ENCODE peak calls at places on chromosomes 3 and 15, in eight cellular contexts. Q, U, P, E, Z, K, F and H are unnamed samples. For H3K27me3, the result is how much of the 10 kb centered on the place peaks cover.

GRCh38 chr3:140276698-140277097 is 341.7 kb downstream of the CLSTN2 start:
- DNase-seq in P (no peak), Z (peak), F (no peak), E (peak), Q (peak), K (no peak), U (no peak), H (peak)

GRCh38 chr3:58171126-58171525 is 39.6 kb downstream of the DNASE1L3 start:
- DNase-seq in U (no peak), Z (no peak), Q (no peak), K (no peak), E (no peak), F (no peak), P (no peak), H (no peak)

GRCh38 chr3:177451940-177452484 is 254.7 kb upstream of the TBL1XR1 start:
- DNase-seq in U (no peak), F (no peak), Q (peak), E (no peak), K (no peak), Z (peak), P (no peak), H (no peak)

GRCh38 chr3:127544806-127545545 is 45.6 kb downstream of the TPRA1 start:
- DNase-seq in E (no peak), Z (no peak), F (no peak), U (no peak), P (no peak), K (no peak), Q (no peak), H (no peak)

GRCh38 chr3:44772099-44772442 is 10.5 kb downstream of the KIF15 start:
- DNase-seq in K (no peak), E (no peak), P (no peak), Q (no peak), U (no peak), F (no peak), Z (no peak), H (no peak)

GRCh38 chr3:125606291-125606690 is 11.0 kb upstream of the OSBPL11 start:
- DNase-seq in E (no peak), Q (no peak), K (no peak), Z (no peak), P (no peak), F (no peak), U (no peak), H (no peak)

GRCh38 chr3:23448998-23449537 is 245.9 kb downstream of the UBE2E2 start:
- DNase-seq in K (no peak), Q (no peak), U (no peak), P (no peak), F (no peak), E (no peak), Z (no peak), H (no peak)

GRCh38 chr3:46729038-46729437 is 11.4 kb upstream of the PRSS50 start:
- DNase-seq in Q (no peak), F (no peak), Z (no peak), K (no peak), P (no peak), E (no peak), U (no peak), H (peak)

GRCh38 chr15:23594252-23594770 is 28.8 kb downstream of the MKRN3 start:
- DNase-seq in P (no peak), K (no peak), F (no peak), U (no peak), E (no peak), Z (no peak), Q (no peak), H (no peak)

GRCh38 chr15:81523867-81524266 is 149.9 kb upstream of the TMC3 start:
- DNase-seq in Z (no peak), F (no peak), Q (no peak), K (no peak), E (no peak), U (no peak), P (no peak), H (no peak)

GRCh38 chr3:80675790-80676189 is 908.0 kb upstream of the ROBO1 start:
- DNase-seq in U (no peak), Q (no peak), F (no peak), P (no peak), K (no peak), E (no peak), Z (no peak), H (no peak)

GRCh38 chr15:65766422-65767263 is 25.4 kb downstream of the DENND4A start:
- DNase-seq in Z (no peak), F (no peak), U (no peak), P (no peak), E (no peak), K (no peak), Q (no peak), H (no peak)

GRCh38 chr15:61743352-61743909 is 316.8 kb downstream of the VPS13C start:
- DNase-seq in F (no peak), P (no peak), Q (no peak), E (no peak), K (no peak), U (no peak), Z (no peak), H (no peak)

GRCh38 chr3:120554727-120555660 is 41.1 kb upstream of the NDUFB4 start:
- DNase-seq in F (no peak), E (no peak), Q (no peak), Z (peak), U (no peak), P (no peak), K (no peak), H (no peak)

GRCh38 chr3:11288021-11288491 is 15.9 kb downstream of the ATG7 start:
- DNase-seq in F (no peak), P (no peak), Z (peak), U (no peak), Q (peak), E (no peak), K (no peak), H (no peak)

GRCh38 chr3:78798266-78798832 is 969.4 kb downstream of the ROBO1 start:
- DNase-seq in P (no peak), K (no peak), F (no peak), Z (no peak), E (no peak), Q (no peak), U (no peak), H (no peak)

GRCh38 chr3:189602471-189602870 is 28.7 kb upstream of the TP63 start:
- DNase-seq in P (no peak), E (no peak), K (no peak), Q (no peak), F (no peak), U (no peak), Z (no peak), H (no peak)

GRCh38 chr3:49397470-49397869 is 14.3 kb downstream of the RHOA start:
- DNase-seq in Z (peak), U (no peak), P (no peak), K (no peak), F (no peak), E (peak), Q (no peak), H (no peak)

GRCh38 chr3:119436977-119437376 is 26.4 kb downstream of the TMEM39A start:
- DNase-seq in E (no peak), Q (no peak), Z (no peak), U (no peak), K (no peak), P (no peak), F (no peak), H (no peak)

GRCh38 chr3:39920271-39920670 is 110.9 kb downstream of the MYRIP start:
- DNase-seq in K (no peak), E (peak), Z (no peak), U (no peak), F (no peak), P (no peak), Q (no peak), H (no peak)

GRCh38 chr3:152910966-152911365 is 76.0 kb downstream of the P2RY1 start:
- DNase-seq in U (no peak), Z (no peak), Q (no peak), P (no peak), E (no peak), F (no peak), K (no peak), H (no peak)

GRCh38 chr3:194935061-194935460 is 249.4 kb downstream of the FAM43A start:
- DNase-seq in Z (no peak), U (no peak), F (no peak), E (no peak), K (no peak), P (no peak), Q (no peak), H (peak)

GRCh38 chr15:76667943-76668715 is 237.0 kb downstream of the SCAPER start:
- DNase-seq in Q (no peak), E (no peak), K (no peak), U (no peak), F (no peak), P (no peak), Z (no peak), H (no peak)

GRCh38 chr3:40771112-40771511 is 246.4 kb downstream of the ZNF621 start:
- DNase-seq in F (no peak), U (no peak), K (no peak), Q (no peak), E (no peak), Z (no peak), P (no peak), H (no peak)

GRCh38 chr3:15794303-15794771 is 3.4 kb downstream of the ANKRD28 start:
- DNase-seq in K (no peak), E (no peak), P (no peak), U (no peak), Q (peak), Z (peak), F (no peak), H (no peak)

GRCh38 chr3:107285197-107285596 is 92.0 kb upstream of the CCDC54 start:
- DNase-seq in U (no peak), E (no peak), Q (peak), K (no peak), Z (peak), F (no peak), P (no peak), H (no peak)

GRCh38 chr3:190435618-190436017 is 14.1 kb downstream of the TMEM207 start:
- DNase-seq in U (no peak), P (no peak), Q (peak), F (no peak), E (no peak), K (no peak), Z (no peak), H (no peak)

GRCh38 chr3:140420621-140421357 is 257.1 kb upstream of the TRIM42 start:
- DNase-seq in F (no peak), K (no peak), Z (peak), P (peak), Q (peak), E (no peak), U (no peak), H (peak)

GRCh38 chr3:17747890-17748247 is 5.4 kb upstream of the TBC1D5 start:
- DNase-seq in Z (no peak), U (no peak), K (no peak), E (no peak), P (no peak), F (no peak), Q (no peak), H (no peak)

GRCh38 chr3:16887130-16887529 is 2.4 kb downstream of the PLCL2 start:
- DNase-seq in P (no peak), U (no peak), K (no peak), F (no peak), Q (no peak), E (no peak), Z (no peak), H (no peak)

GRCh38 chr15:89669309-89669865 is 9.8 kb downstream of the PLIN1 start:
- DNase-seq in Q (no peak), P (no peak), F (no peak), E (no peak), U (no peak), Z (no peak), K (no peak), H (no peak)

GRCh38 chr15:62068071-62068786 is 1.5 kb downstream of the C2CD4A start:
- DNase-seq in Z (peak), F (no peak), Q (peak), E (no peak), K (peak), P (peak), U (no peak), H (peak)

GRCh38 chr15:27036210-27036609 is 65.2 kb downstream of the GABRG3 start:
- DNase-seq in Z (no peak), F (no peak), K (no peak), E (no peak), P (no peak), U (no peak), Q (no peak), H (no peak)
- H3K27me3 ChIP-seq in Z (under half), F (under half), K (under half), E (under half), P (under half), U (under half), Q (under half), H (under half)

GRCh38 chr3:184549793-184550585 is 11.6 kb upstream of the EPHB3 start:
- DNase-seq in P (peak), F (no peak), Q (no peak), Z (no peak), K (no peak), U (peak), E (no peak), H (no peak)
- H3K27me3 ChIP-seq in P (under half), F (under half), Q (under half), Z (under half), K (under half), U (under half), E (under half), H (under half)

GRCh38 chr3:147417896-147418295 is 8.7 kb downstream of the ZIC1 start:
- DNase-seq in U (no peak), P (no peak), Z (no peak), F (no peak), Q (no peak), E (no peak), K (no peak), H (no peak)
- H3K27me3 ChIP-seq in U (half or more), P (half or more), Z (half or more), F (under half), Q (half or more), E (under half), K (under half), H (under half)

GRCh38 chr3:27726240-27726639 is 4.1 kb upstream of the EOMES start:
- DNase-seq in Q (no peak), P (no peak), K (no peak), E (no peak), U (no peak), Z (no peak), F (no peak), H (no peak)
- H3K27me3 ChIP-seq in Q (half or more), P (half or more), K (under half), E (under half), U (half or more), Z (half or more), F (half or more), H (under half)

GRCh38 chr15:95286316-95286880 is 1044.1 kb upstream of the NR2F2 start:
- DNase-seq in U (no peak), Q (no peak), F (no peak), K (no peak), E (no peak), P (no peak), Z (no peak), H (no peak)

GRCh38 chr15:95290376-95290973 is 1040.0 kb upstream of the NR2F2 start:
- DNase-seq in Z (no peak), Q (peak), U (no peak), E (no peak), F (no peak), K (no peak), P (no peak), H (no peak)

GRCh38 chr15:95284933-95285401 is 1045.5 kb upstream of the NR2F2 start:
- DNase-seq in Z (peak), P (no peak), U (no peak), Q (peak), E (no peak), F (no peak), K (no peak), H (no peak)

GRCh38 chr15:95286911-95287769 is 1043.4 kb upstream of the NR2F2 start:
- DNase-seq in K (no peak), Z (no peak), P (no peak), U (no peak), F (no peak), Q (peak), E (no peak), H (no peak)

GRCh38 chr15:95287774-95288173 is 1042.7 kb upstream of the NR2F2 start:
- DNase-seq in Q (peak), U (no peak), P (no peak), F (no peak), E (no peak), K (no peak), Z (no peak), H (no peak)
- H3K27me3 ChIP-seq in Q (under half), U (under half), P (under half), F (under half), E (under half), K (under half), Z (under half), H (under half)

GRCh38 chr15:92818658-92819311 is 81.3 kb upstream of the CHD2 start:
- DNase-seq in E (no peak), P (no peak), Z (no peak), Q (peak), U (no peak), F (no peak), K (no peak), H (no peak)
- H3K27me3 ChIP-seq in E (under half), P (under half), Z (under half), Q (under half), U (under half), F (under half), K (under half), H (under half)

GRCh38 chr15:77791994-77792393 is 159.3 kb upstream of the LINGO1 start:
- DNase-seq in U (no peak), Z (no peak), E (no peak), P (no peak), Q (no peak), K (no peak), F (no peak), H (no peak)

GRCh38 chr15:77786181-77786890 is 153.6 kb upstream of the LINGO1 start:
- DNase-seq in Z (no peak), U (no peak), F (no peak), E (no peak), K (no peak), Q (no peak), P (no peak), H (no peak)

GRCh38 chr15:77786956-77787355 is 154.2 kb upstream of the LINGO1 start:
- DNase-seq in F (no peak), Q (no peak), P (no peak), E (no peak), U (no peak), K (no peak), Z (no peak), H (no peak)

GRCh38 chr15:77795446-77795845 is 162.7 kb upstream of the LINGO1 start:
- DNase-seq in F (no peak), Z (peak), P (no peak), U (no peak), Q (no peak), E (no peak), K (no peak), H (no peak)

GRCh38 chr15:77790481-77790880 is 157.8 kb upstream of the LINGO1 start:
- DNase-seq in K (no peak), Q (no peak), U (no peak), P (no peak), E (no peak), F (no peak), Z (no peak), H (no peak)
- H3K27me3 ChIP-seq in K (under half), Q (under half), U (under half), P (under half), E (under half), F (under half), Z (under half), H (under half)